ENCODE peak calls at places on chromosomes 4 and X, in seven cellular contexts. B is GM12865, F is foreskin fibroblast, G is HepG2, P is thoracic aorta, I is chondrocyte, A is mammary epithelial cell. C is an unnamed sample.

GRCh38 chr4:97013309-97014106 is 1129.8 kb downstream of the STPG2 start:
- DNase-seq in B (no peak), F (no peak), A (no peak), I (no peak), P (no peak), G (no peak), C (no peak)

GRCh38 chrX:41339148-41339547 is 5.2 kb downstream of the DDX3X start:
- DNase-seq in F (no peak), P (no peak), G (no peak), A (no peak), B (no peak), I (no peak), C (no peak)

GRCh38 chrX:46628406-46629371 is 55.1 kb downstream of the CHST7 start:
- DNase-seq in I (no peak), B (peak), F (peak), A (no peak), P (peak), G (no peak), C (no peak)

GRCh38 chr4:163137581-163137980 is 29.1 kb downstream of the NAF1 start:
- DNase-seq in I (no peak), A (no peak), G (no peak), B (no peak), P (no peak), F (no peak), C (no peak)

GRCh38 chr4:27364509-27364908 is 503.9 kb downstream of the STIM2 start:
- DNase-seq in F (no peak), I (no peak), G (no peak), A (no peak), B (no peak), P (no peak), C (no peak)

GRCh38 chrX:23373129-23373804 is 38.6 kb downstream of the PTCHD1 start:
- DNase-seq in A (peak), P (no peak), G (no peak), I (no peak), F (peak), B (no peak), C (peak)

GRCh38 chr4:175048111-175048784 is 130.1 kb downstream of the ADAM29 start:
- DNase-seq in I (no peak), A (no peak), B (no peak), P (no peak), G (no peak), F (no peak), C (no peak)

GRCh38 chr4:78618426-78618825 is 66.9 kb downstream of the ANXA3 start:
- DNase-seq in A (no peak), F (no peak), G (no peak), P (no peak), I (no peak), B (no peak), C (no peak)

GRCh38 chr4:98341309-98341708 is 80.1 kb downstream of the RAP1GDS1 start:
- DNase-seq in I (no peak), F (peak), P (no peak), G (no peak), A (no peak), B (no peak), C (peak)

GRCh38 chr4:41590591-41590990 is 52.6 kb downstream of the LIMCH1 start:
- DNase-seq in B (no peak), G (no peak), P (no peak), F (no peak), I (no peak), A (peak), C (no peak)

GRCh38 chr4:74970577-74970976 is 37.7 kb downstream of the PARM1 start:
- DNase-seq in A (no peak), G (no peak), F (no peak), B (no peak), P (no peak), I (no peak), C (no peak)

GRCh38 chrX:110399497-110399896 is 40.8 kb downstream of the RTL9 start:
- DNase-seq in B (no peak), F (no peak), I (no peak), P (no peak), G (no peak), A (no peak), C (no peak)

GRCh38 chrX:147838465-147839131 is 73.1 kb upstream of the FMR1 start:
- DNase-seq in A (no peak), F (no peak), P (no peak), B (peak), I (no peak), G (peak), C (no peak)

GRCh38 chr4:26736621-26737020 is 124.0 kb upstream of the STIM2 start:
- DNase-seq in A (peak), F (no peak), I (no peak), B (no peak), G (no peak), P (no peak), C (no peak)

GRCh38 chrX:107678957-107679740 is 50.8 kb downstream of the PRPS1 start:
- DNase-seq in G (no peak), A (peak), F (peak), I (no peak), P (no peak), B (peak), C (no peak)

GRCh38 chrX:8272846-8273245 is 101.8 kb upstream of the VCX2 start:
- DNase-seq in I (no peak), F (no peak), G (no peak), P (no peak), B (no peak), A (no peak), C (no peak)

GRCh38 chrX:9878141-9878875 is 88.8 kb upstream of the CLDN34 start:
- DNase-seq in B (no peak), G (no peak), F (no peak), I (no peak), P (no peak), A (no peak), C (no peak)

GRCh38 chr4:173909294-173909693 is 374.2 kb downstream of the FBXO8 start:
- DNase-seq in I (no peak), B (no peak), A (no peak), F (no peak), G (no peak), P (no peak), C (no peak)

GRCh38 chrX:38249965-38250364 is 29.3 kb upstream of the SRPX start:
- DNase-seq in I (no peak), F (no peak), B (no peak), P (no peak), G (no peak), A (no peak), C (peak)

GRCh38 chr4:176340871-176341685 is 21.3 kb downstream of the SPCS3 start:
- DNase-seq in G (peak), A (peak), P (no peak), F (no peak), I (no peak), B (peak), C (peak)

GRCh38 chrX:46989548-46989947 is 77.3 kb downstream of the JADE3 start:
- DNase-seq in B (no peak), P (no peak), I (no peak), G (no peak), A (no peak), F (no peak), C (no peak)

GRCh38 chrX:9765072-9765736 is 443 bp downstream of the GPR143 start:
- DNase-seq in B (no peak), P (no peak), A (no peak), I (no peak), F (no peak), G (no peak), C (no peak)

GRCh38 chr4:2673157-2673556 is 83.0 kb downstream of the TNIP2 start:
- DNase-seq in A (no peak), P (no peak), B (no peak), I (no peak), F (no peak), G (peak), C (no peak)

GRCh38 chr4:109072595-109072994 is 229.9 kb downstream of the COL25A1 start:
- DNase-seq in A (peak), B (no peak), P (no peak), I (no peak), G (no peak), F (peak), C (peak)

GRCh38 chr4:41256740-41257256 is at the start of gene UCHL1:
- DNase-seq in P (no peak), B (peak), G (no peak), F (peak), I (peak), A (no peak), C (peak)

GRCh38 chrX:72002886-72003285 is 92.2 kb downstream of the NHSL2 start:
- DNase-seq in P (no peak), F (no peak), I (no peak), A (no peak), B (no peak), G (no peak), C (peak)

GRCh38 chrX:72001906-72002305 is 91.3 kb downstream of the NHSL2 start:
- DNase-seq in I (no peak), P (no peak), F (no peak), A (no peak), B (no peak), G (no peak), C (no peak)

GRCh38 chrX:72005046-72005445 is 94.4 kb downstream of the NHSL2 start:
- DNase-seq in B (no peak), F (no peak), I (no peak), G (no peak), A (no peak), P (no peak), C (no peak)

GRCh38 chrX:72006461-72006860 is 95.8 kb downstream of the NHSL2 start:
- DNase-seq in B (no peak), F (no peak), I (no peak), P (no peak), G (no peak), A (no peak), C (no peak)

DNA sequence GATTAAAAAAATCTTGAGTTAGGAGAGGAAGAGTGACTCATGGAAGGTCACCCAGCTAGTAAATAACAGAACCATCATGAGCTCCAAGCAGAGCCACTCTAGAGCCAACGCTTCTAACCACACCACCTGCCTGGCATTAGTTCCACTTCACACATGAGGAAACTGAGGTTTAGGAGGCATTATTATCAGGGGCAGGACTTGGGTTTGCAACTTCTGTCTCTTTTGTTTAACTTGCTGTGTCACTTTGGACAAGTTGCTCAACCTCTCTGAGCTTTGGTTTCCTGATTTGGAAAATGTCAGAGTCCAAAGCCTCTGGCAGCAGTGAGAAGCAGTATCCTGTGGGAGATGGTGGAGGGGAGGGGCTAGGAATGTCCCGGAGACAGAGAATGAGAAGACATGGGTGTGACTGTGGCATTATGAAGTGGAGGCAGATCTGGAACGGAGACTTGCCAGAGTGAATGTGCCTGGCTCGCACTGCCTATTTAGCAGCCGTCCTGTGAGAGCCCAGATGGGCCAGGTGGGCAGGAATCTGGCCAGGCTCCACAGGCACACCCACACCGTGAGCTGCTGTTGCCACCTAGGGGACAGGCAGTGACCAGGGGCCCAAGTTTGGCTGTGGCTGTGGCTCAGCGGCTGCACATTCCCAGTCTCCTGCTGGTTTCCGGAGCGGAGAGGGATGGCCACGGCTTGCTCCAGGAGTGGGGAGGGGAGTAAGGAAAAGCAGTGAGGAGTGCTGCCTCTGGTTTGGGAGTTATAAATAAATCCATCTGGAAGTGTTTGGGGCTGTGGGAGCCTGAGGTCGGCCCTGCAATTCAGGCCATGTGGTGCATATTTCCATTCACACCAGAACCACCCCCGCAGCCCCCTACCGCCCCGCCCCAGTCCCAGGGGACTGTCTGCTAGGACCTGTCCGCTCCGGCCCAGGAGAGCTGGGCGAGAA is 93.4 kb downstream of the NHSL2 start:
- DNase-seq in G (no peak), I (no peak), P (no peak), A (peak), B (no peak), F (no peak), C (peak)
- TF ChIP-seq CTCF in G (peak), I (peak), P (no peak), A (no peak), B (no peak), F (no peak), C (no peak)

GRCh38 chr4:15291133-15291532 is 136.7 kb upstream of the C1QTNF7 start:
- DNase-seq in B (no peak), F (peak), I (no peak), A (peak), P (no peak), G (no peak), C (no peak)

GRCh38 chr4:15286041-15286440 is 141.8 kb upstream of the C1QTNF7 start:
- DNase-seq in P (no peak), G (no peak), I (no peak), A (no peak), F (no peak), B (no peak), C (no peak)
- TF ChIP-seq CTCF in P (no peak), G (no peak), I (no peak), A (no peak), F (no peak), B (no peak), C (no peak)

GRCh38 chr4:111064342-111064993 is 441.6 kb upstream of the PITX2 start:
- DNase-seq in F (peak), B (peak), A (peak), I (no peak), G (no peak), P (no peak), C (peak)
- TF ChIP-seq CTCF in F (no peak), B (no peak), A (no peak), I (no peak), G (no peak), P (no peak), C (no peak)

GRCh38 chrX:72539822-72540221 is 32.8 kb downstream of the HDAC8 start:
- DNase-seq in G (no peak), B (no peak), P (no peak), F (no peak), A (no peak), I (no peak), C (no peak)

GRCh38 chrX:72545990-72546389 is 26.7 kb downstream of the HDAC8 start:
- DNase-seq in A (no peak), B (no peak), F (no peak), I (no peak), G (peak), P (no peak), C (no peak)

GRCh38 chrX:72536542-72536941 is 36.1 kb downstream of the HDAC8 start:
- DNase-seq in F (no peak), B (no peak), G (no peak), P (no peak), I (no peak), A (no peak), C (no peak)

DNA sequence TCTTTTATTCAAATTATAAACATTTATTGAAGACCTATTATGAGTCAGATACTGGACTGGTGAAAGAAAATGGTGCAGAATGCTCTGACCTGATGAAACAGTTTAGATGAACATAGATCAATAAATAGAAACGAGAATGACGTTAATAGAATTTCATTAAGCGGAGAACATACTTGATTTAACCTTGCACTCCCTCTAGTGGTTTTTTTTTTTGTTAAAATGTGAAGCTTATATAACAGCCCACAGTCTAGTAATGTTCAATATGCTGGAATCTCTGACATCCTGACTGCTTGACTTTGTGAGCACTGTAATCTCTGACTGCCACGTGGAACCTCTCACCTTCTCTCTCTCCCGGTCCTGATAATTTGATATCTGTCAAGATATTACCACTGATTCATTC is 32.3 kb downstream of the HDAC8 start:
- DNase-seq in P (no peak), G (peak), F (no peak), I (no peak), A (no peak), B (peak), C (peak)
- TF ChIP-seq CTCF in P (peak), G (peak), F (no peak), I (peak), A (peak), B (no peak), C (peak)

DNA sequence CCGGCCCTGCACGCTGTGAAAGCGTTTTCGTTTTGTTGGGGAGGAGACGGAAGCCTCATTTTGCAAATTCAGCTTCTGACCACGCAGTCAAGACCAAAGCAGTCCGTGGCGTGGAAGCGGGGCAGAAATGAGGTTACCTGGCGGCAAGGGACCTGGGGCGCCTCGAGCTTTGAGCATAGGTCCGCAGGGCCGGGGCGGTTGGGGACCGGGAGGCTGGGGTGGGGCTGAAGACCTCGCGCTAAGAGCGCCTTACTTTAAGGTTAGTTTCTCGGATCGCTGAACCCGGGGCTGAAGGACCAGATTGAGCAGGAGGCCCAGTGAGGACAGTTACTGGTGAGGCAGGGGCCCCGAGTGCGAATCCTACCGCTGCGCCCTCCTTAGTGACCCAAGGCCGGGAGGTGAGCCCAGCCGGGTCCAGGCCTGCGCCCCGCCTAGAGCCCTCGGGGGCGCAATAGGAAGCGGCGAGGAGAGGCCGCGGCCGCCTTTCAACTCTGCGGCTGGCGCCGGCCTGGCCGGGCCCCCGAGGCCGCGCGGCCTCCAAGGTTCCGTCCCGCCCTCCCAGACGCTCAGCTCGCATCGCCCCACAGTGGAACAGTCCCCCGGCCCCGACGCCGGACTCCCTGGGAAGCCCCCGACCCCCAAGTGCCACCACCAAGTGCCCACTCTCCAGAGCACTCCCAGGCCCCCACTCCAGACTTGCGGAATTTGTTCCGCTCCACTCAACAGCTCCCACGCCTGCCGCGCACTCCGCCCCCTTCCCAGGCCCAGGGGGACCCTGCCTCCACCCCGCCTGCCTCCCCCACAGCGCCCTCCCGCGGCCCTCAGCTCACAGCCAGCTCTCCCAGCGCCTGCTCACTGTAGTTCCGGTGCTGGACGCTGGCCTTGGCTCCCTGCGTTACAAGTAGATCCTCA is 7.6 kb downstream of the MSX1 start:
- DNase-seq in I (no peak), A (no peak), P (no peak), B (peak), G (no peak), F (no peak), C (no peak)
- TF ChIP-seq CTCF in I (peak), A (no peak), P (no peak), B (peak), G (peak), F (no peak), C (peak)

GRCh38 chr4:159446266-159446976 is 343.5 kb downstream of the RAPGEF2 start:
- DNase-seq in F (peak), B (peak), I (no peak), P (no peak), A (peak), G (peak), C (peak)

GRCh38 chr4:159445671-159446070 is 342.8 kb downstream of the RAPGEF2 start:
- DNase-seq in I (no peak), F (no peak), G (no peak), A (no peak), B (no peak), P (no peak), C (no peak)

GRCh38 chr4:159455675-159456235 is 352.9 kb downstream of the RAPGEF2 start:
- DNase-seq in F (no peak), G (peak), I (no peak), P (no peak), B (peak), A (peak), C (no peak)

GRCh38 chr4:159447296-159447695 is 344.4 kb downstream of the RAPGEF2 start:
- DNase-seq in I (no peak), G (no peak), B (no peak), P (no peak), A (no peak), F (no peak), C (no peak)

DNA sequence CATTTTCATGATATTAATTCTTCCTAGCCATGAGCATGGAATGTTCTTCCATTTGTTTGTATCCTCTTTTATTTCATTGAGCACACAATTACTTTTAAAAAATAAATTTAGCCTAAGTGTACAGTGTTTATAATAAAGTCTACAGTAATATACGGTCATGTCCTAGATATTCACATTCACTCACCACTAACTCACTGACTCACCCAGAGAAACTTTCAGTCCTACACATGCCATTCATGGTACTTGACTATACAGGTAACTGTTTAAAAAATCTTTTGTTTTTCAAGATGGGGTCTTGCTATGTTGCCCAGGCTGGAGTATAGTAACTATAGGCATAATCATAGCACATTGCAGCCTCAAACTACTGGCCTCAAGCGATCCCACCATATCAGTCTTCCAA is 348.1 kb downstream of the RAPGEF2 start:
- DNase-seq in I (no peak), F (no peak), P (no peak), B (no peak), G (no peak), A (peak), C (no peak)
- TF ChIP-seq CTCF in I (no peak), F (no peak), P (no peak), B (no peak), G (no peak), A (no peak), C (no peak)